ENCODE peak calls at places on chromosomes 7 and 10, in ten cellular contexts. V, R, K, P, W, M, G, S, D and T are unnamed samples.

GRCh38 chr10:102964713-102965112 is 46.6 kb downstream of the CNNM2 start:
- DNase-seq in V (no peak), R (no peak), K (no peak), P (no peak), W (no peak), M (no peak), G (no peak), S (no peak), D (no peak), T (no peak)

GRCh38 chr10:126349676-126350075 is 38.6 kb downstream of the ADAM12 start:
- DNase-seq in V (no peak), R (no peak), K (no peak), P (no peak), W (no peak), M (no peak), G (no peak), S (no peak), D (no peak), T (no peak)

GRCh38 chr10:653991-654646 is 35.3 kb downstream of the DIP2C start:
- DNase-seq in V (no peak), R (no peak), K (no peak), P (no peak), W (no peak), M (no peak), G (no peak), S (no peak), D (no peak), T (no peak)

GRCh38 chr7:69062020-69062760 is 536.1 kb upstream of the AUTS2 start:
- DNase-seq in V (no peak), R (peak), K (no peak), P (no peak), W (no peak), M (no peak), G (no peak), S (no peak), D (peak), T (no peak)

GRCh38 chr7:90968871-90969270 is 295.4 kb upstream of the FZD1 start:
- DNase-seq in V (no peak), R (peak), K (no peak), P (no peak), W (no peak), M (no peak), G (no peak), S (no peak), D (no peak), T (no peak)

GRCh38 chr7:6243168-6243567 is 29.3 kb downstream of the CYTH3 start:
- DNase-seq in V (no peak), R (no peak), K (no peak), P (no peak), W (no peak), M (no peak), G (no peak), S (no peak), D (no peak), T (no peak)

GRCh38 chr10:96138102-96138501 is 8.0 kb downstream of the ZNF518A start:
- DNase-seq in V (no peak), R (no peak), K (no peak), P (no peak), W (no peak), M (no peak), G (no peak), S (peak), D (peak), T (no peak)

GRCh38 chr7:136528329-136528728 is 340.1 kb upstream of the CHRM2 start:
- DNase-seq in V (no peak), R (peak), K (no peak), P (no peak), W (no peak), M (no peak), G (no peak), S (no peak), D (no peak), T (no peak)

GRCh38 chr10:77197544-77197943 is 440.1 kb downstream of the KCNMA1 start:
- DNase-seq in V (no peak), R (no peak), K (no peak), P (no peak), W (no peak), M (no peak), G (no peak), S (no peak), D (no peak), T (no peak)

GRCh38 chr7:128057909-128058308 is 26.7 kb upstream of the LRRC4 start:
- DNase-seq in V (no peak), R (no peak), K (no peak), P (no peak), W (no peak), M (no peak), G (no peak), S (no peak), D (no peak), T (no peak)

GRCh38 chr10:101018600-101019439 is 12.1 kb downstream of the PDZD7 start:
- DNase-seq in V (peak), R (no peak), K (peak), P (peak), W (peak), M (peak), G (peak), S (peak), D (peak), T (peak)

GRCh38 chr10:24457661-24458318 is 248.9 kb downstream of the KIAA1217 start:
- DNase-seq in V (no peak), R (no peak), K (no peak), P (no peak), W (no peak), M (peak), G (no peak), S (no peak), D (no peak), T (no peak)

GRCh38 chr7:86313842-86314241 is 329.9 kb upstream of the GRM3 start:
- DNase-seq in V (no peak), R (no peak), K (no peak), P (no peak), W (no peak), M (no peak), G (no peak), S (no peak), D (no peak), T (no peak)

GRCh38 chr7:95952851-95953250 is 180.5 kb downstream of the DYNC1I1 start:
- DNase-seq in V (no peak), R (no peak), K (no peak), P (no peak), W (no peak), M (no peak), G (no peak), S (no peak), D (no peak), T (no peak)

GRCh38 chr7:139526578-139527544 is 3.4 kb downstream of the CLEC2L start:
- DNase-seq in V (no peak), R (peak), K (no peak), P (no peak), W (no peak), M (no peak), G (no peak), S (no peak), D (no peak), T (no peak)

GRCh38 chr7:116560021-116560970 is 35.5 kb downstream of the CAV1 start:
- DNase-seq in V (peak), R (no peak), K (no peak), P (no peak), W (peak), M (no peak), G (no peak), S (no peak), D (no peak), T (no peak)

GRCh38 chr7:115293628-115294236 is 371.8 kb downstream of the MDFIC start:
- DNase-seq in V (no peak), R (no peak), K (no peak), P (no peak), W (no peak), M (no peak), G (no peak), S (no peak), D (no peak), T (no peak)

GRCh38 chr7:131649879-131650278 is 93.5 kb upstream of the PODXL start:
- DNase-seq in V (no peak), R (no peak), K (no peak), P (no peak), W (no peak), M (no peak), G (no peak), S (no peak), D (no peak), T (no peak)

GRCh38 chr7:119341822-119342221 is 931.2 kb upstream of the KCND2 start:
- DNase-seq in V (no peak), R (no peak), K (no peak), P (no peak), W (no peak), M (no peak), G (no peak), S (no peak), D (no peak), T (no peak)

GRCh38 chr7:8781166-8781565 is 347.8 kb downstream of the NXPH1 start:
- DNase-seq in V (no peak), R (no peak), K (no peak), P (no peak), W (no peak), M (no peak), G (no peak), S (no peak), D (no peak), T (no peak)

GRCh38 chr10:100482834-100483185 is 20.0 kb downstream of the WNT8B start:
- DNase-seq in V (no peak), R (no peak), K (no peak), P (no peak), W (no peak), M (no peak), G (no peak), S (no peak), D (no peak), T (no peak)

GRCh38 chr7:99693100-99693426 is 13.3 kb upstream of the CYP3A5 start:
- DNase-seq in V (no peak), R (no peak), K (no peak), P (no peak), W (no peak), M (no peak), G (no peak), S (no peak), D (no peak), T (no peak)

GRCh38 chr7:43868181-43868580 is 1.1 kb downstream of the MRPS24 start:
- DNase-seq in V (no peak), R (no peak), K (no peak), P (peak), W (no peak), M (no peak), G (no peak), S (no peak), D (no peak), T (no peak)

GRCh38 chr10:77195101-77195500 is 442.5 kb downstream of the KCNMA1 start:
- DNase-seq in V (no peak), R (peak), K (peak), P (no peak), W (no peak), M (no peak), G (no peak), S (no peak), D (no peak), T (no peak)

GRCh38 chr7:90430614-90431445 is 27.6 kb downstream of the CLDN12 start:
- DNase-seq in V (no peak), R (no peak), K (no peak), P (no peak), W (no peak), M (no peak), G (no peak), S (no peak), D (no peak), T (no peak)

GRCh38 chr10:14507156-14507555 is 176.4 kb upstream of the FRMD4A start:
- DNase-seq in V (no peak), R (no peak), K (no peak), P (no peak), W (no peak), M (no peak), G (peak), S (no peak), D (no peak), T (no peak)

GRCh38 chr10:131844546-131845084 is 56.2 kb upstream of the PPP2R2D start:
- DNase-seq in V (no peak), R (no peak), K (no peak), P (no peak), W (peak), M (peak), G (no peak), S (no peak), D (no peak), T (no peak)

GRCh38 chr10:59655309-59655708 is 54.3 kb downstream of the SLC16A9 start:
- DNase-seq in V (no peak), R (no peak), K (no peak), P (no peak), W (no peak), M (no peak), G (no peak), S (no peak), D (no peak), T (no peak)

GRCh38 chr7:81822811-81823210 is 53.0 kb upstream of the HGF start:
- DNase-seq in V (no peak), R (no peak), K (no peak), P (no peak), W (no peak), M (no peak), G (no peak), S (no peak), D (no peak), T (no peak)

GRCh38 chr7:28773423-28774129 is 184.6 kb downstream of the TRIL start:
- DNase-seq in V (no peak), R (no peak), K (no peak), P (no peak), W (no peak), M (no peak), G (no peak), S (no peak), D (no peak), T (no peak)

GRCh38 chr7:78769551-78770101 is 683.8 kb downstream of the MAGI2 start:
- DNase-seq in V (no peak), R (no peak), K (no peak), P (peak), W (peak), M (no peak), G (no peak), S (peak), D (peak), T (peak)

GRCh38 chr10:14476641-14477407 is 146.1 kb upstream of the FRMD4A start:
- DNase-seq in V (no peak), R (peak), K (no peak), P (no peak), W (no peak), M (no peak), G (no peak), S (no peak), D (no peak), T (no peak)

GRCh38 chr10:99631496-99631895 is 11.3 kb upstream of the SLC25A28 start:
- DNase-seq in V (no peak), R (no peak), K (no peak), P (no peak), W (no peak), M (no peak), G (no peak), S (no peak), D (no peak), T (no peak)

GRCh38 chr10:132735923-132736391 is 50.0 kb downstream of the NKX6-2 start:
- DNase-seq in V (no peak), R (no peak), K (no peak), P (no peak), W (no peak), M (no peak), G (no peak), S (no peak), D (no peak), T (no peak)

GRCh38 chr7:23012797-23013714 is 874 bp downstream of the HYCC1 start:
- DNase-seq in V (peak), R (no peak), K (no peak), P (peak), W (peak), M (peak), G (no peak), S (no peak), D (peak), T (peak)
- TF ChIP-seq CTCF in V (no peak), R (peak), K (peak), P (peak), W (no peak), M (peak), G (no peak), S (no peak), D (no peak), T (no peak)

GRCh38 chr10:106355450-106355849 is 809.1 kb downstream of the SORCS1 start:
- DNase-seq in V (peak), R (no peak), K (no peak), P (no peak), W (peak), M (no peak), G (no peak), S (no peak), D (no peak), T (peak)
- TF ChIP-seq CTCF in V (no peak), R (peak), K (no peak), P (peak), W (peak), M (peak), G (no peak), S (peak), D (no peak), T (no peak)

DNA sequence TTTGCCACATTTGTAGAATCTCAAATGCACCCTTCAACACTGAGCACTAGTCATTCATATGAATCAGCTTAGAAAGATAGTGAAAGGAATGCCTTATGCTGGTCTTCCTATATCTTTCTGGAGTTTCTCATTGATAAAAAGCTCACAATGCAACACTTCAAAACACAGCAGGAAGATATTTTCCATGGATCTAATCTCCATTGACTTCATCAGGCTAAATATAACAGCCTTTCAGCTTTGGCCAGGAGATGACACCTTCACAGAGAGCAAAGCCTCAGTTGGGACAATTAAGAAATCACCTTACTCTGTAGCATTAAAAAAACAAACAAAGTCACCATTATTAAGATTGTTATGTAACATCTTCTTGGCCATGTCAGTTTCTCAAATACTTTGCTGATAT is 6.7 kb downstream of the NRP1 start:
- DNase-seq in V (no peak), R (no peak), K (no peak), P (no peak), W (no peak), M (no peak), G (no peak), S (no peak), D (no peak), T (no peak)
- TF ChIP-seq CTCF in V (no peak), R (peak), K (no peak), P (peak), W (no peak), M (peak), G (no peak), S (no peak), D (no peak), T (no peak)

GRCh38 chr7:41911792-41912191 is 208.9 kb upstream of the INHBA start:
- DNase-seq in V (no peak), R (no peak), K (no peak), P (no peak), W (no peak), M (no peak), G (no peak), S (no peak), D (no peak), T (no peak)
- TF ChIP-seq CTCF in V (no peak), R (no peak), K (no peak), P (no peak), W (no peak), M (no peak), G (no peak), S (no peak), D (no peak), T (no peak)

DNA sequence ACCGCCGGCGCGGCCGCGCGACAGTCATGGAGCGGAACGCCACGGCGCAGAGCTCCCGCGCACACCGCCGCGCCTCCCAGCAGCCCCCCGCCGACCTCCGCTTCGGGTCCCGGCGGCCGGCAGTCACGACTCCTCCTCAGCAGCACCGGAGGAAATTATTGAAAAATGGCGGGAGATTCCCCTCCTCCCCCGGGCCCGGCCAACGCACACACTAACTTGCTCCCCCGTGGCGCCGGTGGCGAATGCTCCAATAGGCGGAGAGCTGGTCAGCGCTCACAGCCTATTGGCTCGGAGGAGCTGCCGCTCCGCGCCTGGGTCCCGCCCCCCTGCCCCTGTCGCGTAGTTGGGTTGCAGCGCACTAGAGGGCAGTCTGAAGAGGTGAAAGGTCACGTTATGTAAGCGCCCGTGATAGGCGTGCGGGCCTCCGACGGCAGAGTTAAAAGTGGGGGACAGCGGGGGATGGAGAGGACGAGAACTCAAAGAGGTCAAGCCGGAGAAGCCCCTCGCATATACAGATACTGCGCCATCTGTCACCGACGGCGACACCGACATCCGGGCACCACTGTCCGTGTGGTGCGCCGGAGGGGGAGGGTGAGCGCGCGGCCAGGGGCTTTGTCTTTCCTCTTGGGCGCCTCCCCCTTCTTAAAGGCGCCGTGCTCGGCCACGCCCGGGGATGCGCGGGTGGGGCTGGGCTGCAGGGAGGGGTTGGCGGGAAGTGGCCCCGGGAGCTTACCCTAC is at the start of gene BAZ1B:
- DNase-seq in V (peak), R (peak), K (peak), P (peak), W (peak), M (peak), G (peak), S (peak), D (peak), T (peak)
- TF ChIP-seq CTCF in V (no peak), R (no peak), K (no peak), P (no peak), W (no peak), M (peak), G (no peak), S (no peak), D (no peak), T (no peak)

GRCh38 chr7:2193120-2193519 is 39.6 kb downstream of the MAD1L1 start:
- DNase-seq in V (no peak), R (no peak), K (no peak), P (no peak), W (no peak), M (no peak), G (no peak), S (no peak), D (no peak), T (no peak)

GRCh38 chr7:2190531-2190930 is 42.2 kb downstream of the MAD1L1 start:
- DNase-seq in V (no peak), R (peak), K (no peak), P (no peak), W (no peak), M (no peak), G (no peak), S (no peak), D (no peak), T (no peak)

GRCh38 chr7:2195403-2196246 is 37.1 kb downstream of the MAD1L1 start:
- DNase-seq in V (no peak), R (no peak), K (no peak), P (no peak), W (no peak), M (no peak), G (no peak), S (no peak), D (no peak), T (no peak)

GRCh38 chr7:2193575-2194305 is 39.0 kb downstream of the MAD1L1 start:
- DNase-seq in V (no peak), R (no peak), K (no peak), P (no peak), W (no peak), M (no peak), G (no peak), S (no peak), D (no peak), T (no peak)

DNA sequence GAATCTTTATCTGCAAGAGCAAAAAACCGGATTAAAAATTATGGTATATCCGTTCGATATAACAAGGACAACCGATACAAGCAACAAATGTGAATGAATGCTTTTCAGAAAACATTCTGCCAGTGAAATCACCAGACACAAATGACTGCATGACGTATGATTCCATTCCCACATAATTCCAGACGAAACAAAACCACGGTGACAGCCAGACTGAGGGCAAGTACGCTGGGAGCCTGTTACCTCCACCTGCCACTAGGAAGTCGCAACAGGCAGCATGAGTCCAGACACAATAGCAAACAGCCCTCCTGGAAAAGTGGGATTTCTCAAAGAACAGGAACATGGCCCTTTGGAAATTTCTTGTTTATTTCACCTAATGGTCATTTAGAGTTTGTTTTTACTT is 41.7 kb downstream of the MAD1L1 start:
- DNase-seq in V (no peak), R (no peak), K (no peak), P (no peak), W (no peak), M (no peak), G (no peak), S (no peak), D (no peak), T (no peak)
- TF ChIP-seq CTCF in V (no peak), R (no peak), K (no peak), P (no peak), W (no peak), M (no peak), G (no peak), S (no peak), D (no peak), T (no peak)

GRCh38 chr10:23081891-23082290 is 13.5 kb upstream of the MSRB2 start:
- DNase-seq in V (no peak), R (no peak), K (no peak), P (no peak), W (no peak), M (no peak), G (no peak), S (no peak), D (no peak), T (no peak)
- TF ChIP-seq CTCF in V (no peak), R (peak), K (no peak), P (peak), W (no peak), M (peak), G (no peak), S (no peak), D (peak), T (no peak)

GRCh38 chr7:66844552-66845381 is 76.3 kb upstream of the TMEM248 start:
- DNase-seq in V (peak), R (peak), K (peak), P (peak), W (peak), M (peak), G (peak), S (peak), D (peak), T (peak)
- TF ChIP-seq CTCF in V (no peak), R (peak), K (peak), P (peak), W (peak), M (no peak), G (peak), S (no peak), D (no peak), T (peak)

GRCh38 chr7:41241641-41242040 is 461.2 kb downstream of the INHBA start:
- DNase-seq in V (no peak), R (no peak), K (no peak), P (no peak), W (no peak), M (no peak), G (no peak), S (no peak), D (no peak), T (no peak)
- TF ChIP-seq CTCF in V (no peak), R (no peak), K (no peak), P (no peak), W (no peak), M (no peak), G (no peak), S (no peak), D (no peak), T (no peak)